ENCODE peak calls at places on chromosomes 12 and 14, in eight cellular contexts. D, K, W, V, Q, L, R and O are unnamed samples.

GRCh38 chr12:13000616-13000934 is 510 bp upstream of the HEBP1 start:
- DNase-seq in D (no peak), K (no peak), W (peak), V (no peak), Q (no peak), L (no peak), R (no peak), O (no peak)

GRCh38 chr14:94267352-94267751 is 25.7 kb downstream of the SERPINA10 start:
- DNase-seq in D (no peak), K (no peak), W (no peak), V (no peak), Q (no peak), L (no peak), R (no peak), O (no peak)

GRCh38 chr12:6998708-6999451 is 19.4 kb downstream of the LPCAT3 start:
- DNase-seq in D (no peak), K (no peak), W (no peak), V (no peak), Q (no peak), L (no peak), R (no peak), O (no peak)

GRCh38 chr14:77000340-77001235 is 27.9 kb downstream of the IRF2BPL start:
- DNase-seq in D (no peak), K (no peak), W (no peak), V (no peak), Q (no peak), L (no peak), R (peak), O (no peak)

GRCh38 chr12:109087250-109087649 is 6.0 kb downstream of the ALKBH2 start:
- DNase-seq in D (no peak), K (no peak), W (no peak), V (no peak), Q (no peak), L (no peak), R (no peak), O (no peak)

GRCh38 chr14:102986810-102987579 is 64.5 kb downstream of the AMN start:
- DNase-seq in D (no peak), K (no peak), W (no peak), V (peak), Q (peak), L (no peak), R (no peak), O (no peak)

GRCh38 chr12:29971431-29971830 is 187.7 kb upstream of the TMTC1 start:
- DNase-seq in D (no peak), K (no peak), W (no peak), V (no peak), Q (no peak), L (no peak), R (no peak), O (no peak)

GRCh38 chr14:103517626-103518415 is 4.8 kb downstream of the CKB start:
- DNase-seq in D (no peak), K (no peak), W (no peak), V (no peak), Q (no peak), L (peak), R (no peak), O (no peak)

GRCh38 chr12:98653866-98654493 is 8.9 kb downstream of the APAF1 start:
- DNase-seq in D (no peak), K (no peak), W (no peak), V (no peak), Q (peak), L (no peak), R (no peak), O (no peak)

GRCh38 chr14:59481407-59482119 is 2.6 kb downstream of the L3HYPDH start:
- DNase-seq in D (no peak), K (no peak), W (no peak), V (no peak), Q (no peak), L (no peak), R (no peak), O (no peak)

GRCh38 chr12:56600753-56601152 is 29.4 kb downstream of the BAZ2A start:
- DNase-seq in D (no peak), K (no peak), W (peak), V (no peak), Q (no peak), L (no peak), R (no peak), O (no peak)

GRCh38 chr14:58947816-58948440 is 240.5 kb upstream of the DAAM1 start:
- DNase-seq in D (no peak), K (no peak), W (no peak), V (no peak), Q (no peak), L (no peak), R (no peak), O (no peak)

GRCh38 chr14:98931911-98932310 is 340.1 kb downstream of the BCL11B start:
- DNase-seq in D (no peak), K (no peak), W (peak), V (no peak), Q (no peak), L (no peak), R (no peak), O (no peak)

GRCh38 chr14:35827678-35828472 is 1.7 kb downstream of the BRMS1L start:
- DNase-seq in D (no peak), K (no peak), W (no peak), V (no peak), Q (no peak), L (no peak), R (no peak), O (no peak)

GRCh38 chr14:93743270-93744060 is 44.8 kb downstream of the PRIMA1 start:
- DNase-seq in D (no peak), K (no peak), W (no peak), V (no peak), Q (no peak), L (no peak), R (no peak), O (no peak)

GRCh38 chr12:124680863-124681778 is 113.7 kb upstream of the NCOR2 start:
- DNase-seq in D (no peak), K (no peak), W (no peak), V (peak), Q (peak), L (no peak), R (no peak), O (no peak)

GRCh38 chr12:31219521-31219920 is 106.4 kb downstream of the SINHCAF start:
- DNase-seq in D (no peak), K (no peak), W (no peak), V (no peak), Q (no peak), L (no peak), R (no peak), O (no peak)

GRCh38 chr14:61218765-61219164 is 62.4 kb downstream of the TMEM30B start:
- DNase-seq in D (no peak), K (no peak), W (no peak), V (no peak), Q (peak), L (no peak), R (peak), O (no peak)

GRCh38 chr14:35196571-35196970 is 74.2 kb downstream of the PRORP start:
- DNase-seq in D (no peak), K (no peak), W (no peak), V (no peak), Q (no peak), L (no peak), R (no peak), O (no peak)

GRCh38 chr12:128613821-128614220 is 209.9 kb downstream of the SLC15A4 start:
- DNase-seq in D (no peak), K (no peak), W (no peak), V (no peak), Q (no peak), L (no peak), R (no peak), O (no peak)

GRCh38 chr12:66149702-66150398 is 19.3 kb upstream of the LLPH start:
- DNase-seq in D (no peak), K (no peak), W (peak), V (peak), Q (no peak), L (no peak), R (no peak), O (no peak)

GRCh38 chr14:75566321-75566720 is 12.1 kb upstream of the FLVCR2 start:
- DNase-seq in D (no peak), K (no peak), W (no peak), V (no peak), Q (no peak), L (no peak), R (no peak), O (no peak)

GRCh38 chr12:115227137-115227615 is 543.2 kb upstream of the TBX3 start:
- DNase-seq in D (no peak), K (no peak), W (no peak), V (no peak), Q (peak), L (no peak), R (no peak), O (no peak)

GRCh38 chr12:20445693-20446092 is 77.4 kb downstream of the PDE3A start:
- DNase-seq in D (no peak), K (no peak), W (no peak), V (no peak), Q (no peak), L (no peak), R (no peak), O (no peak)

GRCh38 chr12:107929436-107929835 is 154.9 kb downstream of the ASCL4 start:
- DNase-seq in D (no peak), K (no peak), W (no peak), V (no peak), Q (peak), L (no peak), R (no peak), O (no peak)

GRCh38 chr12:75505706-75506312 is 5.6 kb downstream of the KRR1 start:
- DNase-seq in D (no peak), K (no peak), W (no peak), V (no peak), Q (no peak), L (no peak), R (no peak), O (no peak)

GRCh38 chr14:102605026-102605425 is 12.6 kb downstream of the RCOR1 start:
- DNase-seq in D (no peak), K (no peak), W (peak), V (no peak), Q (no peak), L (no peak), R (no peak), O (no peak)

DNA sequence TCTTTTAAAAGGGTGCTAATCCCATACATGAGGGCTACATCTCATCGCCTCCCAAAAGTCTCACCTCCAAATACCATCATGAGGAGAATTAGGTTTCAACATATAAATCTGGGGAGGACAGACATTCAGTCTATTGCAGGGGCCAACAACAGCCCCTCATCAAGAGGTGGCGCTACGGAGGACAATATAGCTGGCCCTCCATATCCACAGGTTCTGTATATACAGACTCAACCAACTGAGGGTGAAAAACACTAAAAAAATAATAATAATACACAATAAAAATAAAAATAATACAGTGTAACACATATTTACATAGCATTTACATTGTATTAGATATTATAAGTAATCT is 19.1 kb upstream of the PCNX1 start:
- DNase-seq in D (no peak), K (no peak), W (no peak), V (no peak), Q (no peak), L (no peak), R (no peak), O (no peak)
- TF ChIP-seq CTCF in D (no peak), K (no peak), W (no peak), V (no peak), Q (no peak), L (no peak), R (no peak), O (no peak)

DNA sequence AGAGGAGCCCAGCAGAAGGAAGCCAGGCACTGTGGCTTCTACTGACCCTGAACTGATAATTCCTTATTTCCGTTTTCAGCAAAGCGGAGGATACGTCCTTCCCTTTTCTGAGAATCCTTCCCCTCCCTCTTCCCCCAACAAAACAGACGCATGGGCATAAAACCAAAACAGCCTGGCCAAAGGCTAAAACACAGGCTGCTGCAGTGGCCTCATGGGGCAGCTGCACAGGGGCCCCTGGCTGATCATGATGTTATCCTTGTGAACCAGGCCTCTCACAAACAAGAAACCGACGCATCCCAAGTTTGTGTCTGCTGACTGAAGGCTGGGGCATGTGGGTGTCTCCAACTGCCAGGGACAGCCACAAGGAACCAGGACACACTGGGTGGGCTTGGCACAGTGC is 23.4 kb upstream of the STON2 start:
- DNase-seq in D (no peak), K (no peak), W (peak), V (peak), Q (no peak), L (no peak), R (no peak), O (no peak)
- TF ChIP-seq CTCF in D (no peak), K (no peak), W (no peak), V (no peak), Q (no peak), L (no peak), R (no peak), O (no peak)

GRCh38 chr12:78447373-78447772 is 417.2 kb upstream of the SYT1 start:
- DNase-seq in D (no peak), K (no peak), W (no peak), V (no peak), Q (no peak), L (no peak), R (no peak), O (no peak)
- TF ChIP-seq CTCF in D (no peak), K (no peak), W (no peak), V (no peak), Q (no peak), L (no peak), R (no peak), O (no peak)

DNA sequence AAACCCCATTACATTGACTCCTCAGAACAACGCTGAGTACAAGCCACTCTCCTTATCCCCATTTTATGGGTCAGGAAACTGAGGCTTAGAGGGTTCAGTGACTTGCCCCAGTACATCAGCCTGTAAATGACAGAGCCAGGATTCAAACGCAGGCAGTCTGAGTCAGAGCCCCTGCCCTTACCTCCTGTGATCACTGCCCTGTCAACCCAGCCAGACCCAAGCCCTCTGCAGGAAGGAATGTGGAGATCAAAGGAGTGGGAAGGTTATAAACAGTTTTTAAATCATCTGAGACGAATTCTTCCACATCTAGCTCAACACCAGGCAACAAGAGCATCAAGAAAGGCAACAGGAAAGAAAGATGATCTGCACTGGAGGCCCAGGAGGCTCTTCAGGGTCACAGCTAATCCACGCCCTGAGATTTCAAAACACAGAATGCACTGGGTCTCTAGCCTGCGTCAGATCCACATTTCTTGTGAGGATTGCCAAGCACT is 38.5 kb downstream of the SPTB start:
- DNase-seq in D (peak), K (no peak), W (no peak), V (no peak), Q (peak), L (no peak), R (peak), O (no peak)
- TF ChIP-seq CTCF in D (no peak), K (peak), W (no peak), V (no peak), Q (peak), L (no peak), R (peak), O (no peak)

GRCh38 chr12:53053223-53054111 is 3.6 kb downstream of the TNS2 start:
- DNase-seq in D (peak), K (peak), W (peak), V (no peak), Q (no peak), L (peak), R (peak), O (peak)
- TF ChIP-seq CTCF in D (peak), K (peak), W (peak), V (peak), Q (peak), L (peak), R (peak), O (peak)

DNA sequence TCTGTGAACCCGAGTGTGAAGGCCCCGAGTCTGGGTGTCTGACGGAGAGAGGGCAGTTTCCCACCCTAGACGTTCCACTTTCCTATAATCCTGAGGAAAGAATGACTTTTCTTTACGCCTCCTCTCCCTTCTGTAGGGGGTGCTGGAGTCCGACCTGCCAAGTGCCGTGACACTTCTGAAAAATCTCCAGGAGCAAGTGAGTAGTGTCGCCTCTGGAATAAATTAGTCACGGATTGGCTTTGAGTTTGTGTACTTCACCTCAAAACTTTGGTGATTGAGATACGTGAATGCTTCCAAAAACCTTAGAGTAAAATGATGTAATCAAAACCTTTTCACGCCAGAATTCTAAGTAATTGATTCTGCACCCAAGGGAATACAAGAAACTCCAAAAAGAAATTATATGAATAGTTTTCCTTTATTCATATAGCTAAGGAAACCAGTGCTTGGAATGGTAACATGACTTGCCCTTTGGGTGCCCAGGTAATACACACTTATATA is 452 bp downstream of the NGDN start:
- DNase-seq in D (no peak), K (no peak), W (no peak), V (no peak), Q (no peak), L (no peak), R (no peak), O (no peak)
- TF ChIP-seq CTCF in D (no peak), K (no peak), W (no peak), V (no peak), Q (no peak), L (no peak), R (no peak), O (no peak)